ENCODE peak calls at places on chromosomes 5 and 9, in six cellular contexts. One of them, this sample, is unnamed.

GRCh38 chr5:91049800-91050199 is 333.3 kb downstream of the ARRDC3 start:
- DNase-seq in stomach: no peak
- DNase-seq in prostate gland: peak; percentile 20
- DNase-seq in IMR-90: peak; percentile 34
- DNase-seq in ovary: no peak
- DNase-seq in esophagus squamous epithelium: no peak
- DNase-seq in this sample: no peak

GRCh38 chr5:119191944-119192343 is 121.1 kb downstream of the DMXL1 start:
- DNase-seq in prostate gland: no peak
- DNase-seq in ovary: no peak
- DNase-seq in IMR-90: no peak
- DNase-seq in stomach: no peak
- DNase-seq in esophagus squamous epithelium: no peak
- DNase-seq in this sample: no peak

GRCh38 chr5:177453852-177454396 is 7.3 kb downstream of the PRR7 start:
- DNase-seq in prostate gland: no peak
- DNase-seq in ovary: no peak
- DNase-seq in IMR-90: no peak
- DNase-seq in esophagus squamous epithelium: no peak
- DNase-seq in stomach: no peak
- DNase-seq in this sample: no peak

GRCh38 chr5:153447534-153447933 is 42.9 kb upstream of the GRIA1 start:
- DNase-seq in stomach: no peak
- DNase-seq in IMR-90: no peak
- DNase-seq in prostate gland: no peak
- DNase-seq in esophagus squamous epithelium: no peak
- DNase-seq in ovary: no peak
- DNase-seq in this sample: no peak

GRCh38 chr5:77167695-77168111 is 42.8 kb upstream of the PDE8B start:
- DNase-seq in prostate gland: no peak
- DNase-seq in ovary: no peak
- DNase-seq in IMR-90: peak; percentile 92
- DNase-seq in esophagus squamous epithelium: no peak
- DNase-seq in stomach: no peak
- DNase-seq in this sample: no peak

GRCh38 chr9:127977877-127978647 is 2.7 kb downstream of the EEIG1 start:
- DNase-seq in prostate gland: no peak
- DNase-seq in stomach: peak; percentile 76
- DNase-seq in esophagus squamous epithelium: no peak
- DNase-seq in ovary: peak; percentile 68
- DNase-seq in IMR-90: peak; percentile 80
- DNase-seq in this sample: peak; percentile 53

GRCh38 chr5:118701796-118702195 is 286.6 kb downstream of the DTWD2 start:
- DNase-seq in stomach: no peak
- DNase-seq in prostate gland: no peak
- DNase-seq in esophagus squamous epithelium: no peak
- DNase-seq in ovary: no peak
- DNase-seq in IMR-90: no peak
- DNase-seq in this sample: no peak

GRCh38 chr5:34053133-34053532 is 10.1 kb upstream of the C1QTNF3 start:
- DNase-seq in ovary: no peak
- DNase-seq in IMR-90: peak; percentile 78
- DNase-seq in stomach: no peak
- DNase-seq in prostate gland: no peak
- DNase-seq in esophagus squamous epithelium: no peak
- DNase-seq in this sample: no peak

GRCh38 chr5:44808435-44809214 is at the start of gene MRPS30:
- DNase-seq in esophagus squamous epithelium: peak; percentile 68
- DNase-seq in IMR-90: peak; percentile 99
- DNase-seq in stomach: peak; percentile 91
- DNase-seq in prostate gland: peak; percentile 97
- DNase-seq in ovary: peak; percentile 87
- DNase-seq in this sample: peak; percentile 95

GRCh38 chr5:102596951-102597350 is 98.2 kb upstream of the SLCO6A1 start:
- DNase-seq in prostate gland: no peak
- DNase-seq in IMR-90: no peak
- DNase-seq in esophagus squamous epithelium: no peak
- DNase-seq in ovary: no peak
- DNase-seq in stomach: no peak
- DNase-seq in this sample: no peak

GRCh38 chr9:77865385-77865784 is 166.2 kb downstream of the GNAQ start:
- DNase-seq in IMR-90: no peak
- DNase-seq in stomach: peak; percentile 40
- DNase-seq in prostate gland: no peak
- DNase-seq in esophagus squamous epithelium: no peak
- DNase-seq in ovary: no peak
- DNase-seq in this sample: no peak

GRCh38 chr5:132406144-132406783 is 36.8 kb downstream of the SLC22A5 start:
- DNase-seq in prostate gland: no peak
- DNase-seq in stomach: no peak
- DNase-seq in esophagus squamous epithelium: no peak
- DNase-seq in ovary: no peak
- DNase-seq in IMR-90: no peak
- DNase-seq in this sample: no peak

GRCh38 chr5:14212838-14213237 is 69.7 kb downstream of the TRIO start:
- DNase-seq in stomach: no peak
- DNase-seq in IMR-90: no peak
- DNase-seq in esophagus squamous epithelium: no peak
- DNase-seq in ovary: no peak
- DNase-seq in prostate gland: no peak
- DNase-seq in this sample: no peak

GRCh38 chr5:122772446-122772845 is 2.4 kb upstream of the SNX2 start:
- DNase-seq in IMR-90: peak; percentile 38
- DNase-seq in ovary: no peak
- DNase-seq in stomach: no peak
- DNase-seq in esophagus squamous epithelium: no peak
- DNase-seq in prostate gland: no peak
- DNase-seq in this sample: no peak

GRCh38 chr9:82764270-82764669 is 298.7 kb downstream of the RASEF start:
- DNase-seq in IMR-90: no peak
- DNase-seq in ovary: no peak
- DNase-seq in prostate gland: no peak
- DNase-seq in esophagus squamous epithelium: no peak
- DNase-seq in stomach: no peak
- DNase-seq in this sample: no peak

GRCh38 chr5:129094087-129094923 is at the start of gene ISOC1:
- DNase-seq in stomach: peak; percentile 94
- DNase-seq in ovary: peak; percentile 94
- DNase-seq in IMR-90: peak; percentile 86
- DNase-seq in prostate gland: peak; percentile 91
- DNase-seq in esophagus squamous epithelium: peak; percentile 53
- DNase-seq in this sample: peak; percentile 78
- TF ChIP-seq POLR2A in stomach: peak; percentile 30
- TF ChIP-seq POLR2A in ovary: peak; percentile 50
- TF ChIP-seq POLR2A in IMR-90: peak; percentile 69
- TF ChIP-seq POLR2A in prostate gland: peak; percentile 90
- TF ChIP-seq POLR2A in esophagus squamous epithelium: peak; percentile 39
- TF ChIP-seq POLR2A in this sample: peak; percentile 87

GRCh38 chr9:95092321-95093072 is 225.0 kb downstream of the FANCC start:
- DNase-seq in prostate gland: no peak
- DNase-seq in ovary: no peak
- DNase-seq in esophagus squamous epithelium: no peak
- DNase-seq in IMR-90: peak; percentile 68
- DNase-seq in stomach: no peak
- DNase-seq in this sample: no peak

GRCh38 chr9:95089916-95090791 is 227.4 kb downstream of the FANCC start:
- DNase-seq in prostate gland: no peak
- DNase-seq in IMR-90: no peak
- DNase-seq in ovary: no peak
- DNase-seq in stomach: peak; percentile 64
- DNase-seq in esophagus squamous epithelium: no peak
- DNase-seq in this sample: no peak

GRCh38 chr9:95091574-95091970 is 225.9 kb downstream of the FANCC start:
- DNase-seq in esophagus squamous epithelium: no peak
- DNase-seq in prostate gland: no peak
- DNase-seq in IMR-90: peak; percentile 53
- DNase-seq in stomach: no peak
- DNase-seq in ovary: no peak
- DNase-seq in this sample: no peak

GRCh38 chr9:95090871-95091573 is 226.5 kb downstream of the FANCC start:
- DNase-seq in ovary: no peak
- DNase-seq in esophagus squamous epithelium: no peak
- DNase-seq in IMR-90: no peak
- DNase-seq in prostate gland: no peak
- DNase-seq in stomach: no peak
- DNase-seq in this sample: no peak

GRCh38 chr9:95091971-95092320 is 225.6 kb downstream of the FANCC start:
- DNase-seq in prostate gland: no peak
- DNase-seq in esophagus squamous epithelium: no peak
- DNase-seq in stomach: no peak
- DNase-seq in IMR-90: peak; percentile 44
- DNase-seq in ovary: no peak
- DNase-seq in this sample: no peak
- TF ChIP-seq POLR2A in prostate gland: no peak
- TF ChIP-seq POLR2A in esophagus squamous epithelium: no peak
- TF ChIP-seq POLR2A in stomach: no peak
- TF ChIP-seq POLR2A in IMR-90: no peak
- TF ChIP-seq POLR2A in ovary: no peak
- TF ChIP-seq POLR2A in this sample: no peak

DNA sequence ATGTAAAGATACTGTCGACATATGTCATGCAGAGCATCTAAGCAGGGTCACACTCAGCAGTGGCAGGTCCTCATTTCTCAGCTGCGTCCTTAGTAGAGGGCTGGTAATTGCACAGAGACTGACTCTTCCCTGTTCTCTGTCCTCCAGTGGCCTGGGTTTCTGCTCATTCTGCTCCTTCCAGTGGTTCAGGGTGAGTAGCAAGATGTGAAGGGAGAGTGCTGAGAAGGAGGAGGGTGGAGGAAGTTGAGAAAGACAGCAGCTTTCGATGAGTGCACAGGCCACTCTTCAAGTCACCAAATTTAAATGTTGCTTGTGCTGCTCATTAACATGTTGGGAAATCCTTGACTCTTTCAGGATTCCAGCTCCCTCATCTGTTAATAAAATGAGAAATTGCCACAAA is 203.9 kb downstream of the FBXL7 start:
- DNase-seq in prostate gland: no peak
- DNase-seq in IMR-90: no peak
- DNase-seq in stomach: no peak
- DNase-seq in ovary: no peak
- DNase-seq in esophagus squamous epithelium: no peak
- DNase-seq in this sample: no peak
- TF ChIP-seq POLR2A in prostate gland: no peak
- TF ChIP-seq POLR2A in IMR-90: no peak
- TF ChIP-seq POLR2A in stomach: no peak
- TF ChIP-seq POLR2A in ovary: no peak
- TF ChIP-seq POLR2A in esophagus squamous epithelium: no peak
- TF ChIP-seq POLR2A in this sample: no peak

GRCh38 chr5:52605317-52605991 is 182.3 kb upstream of the ITGA1 start:
- DNase-seq in prostate gland: no peak
- DNase-seq in IMR-90: no peak
- DNase-seq in ovary: no peak
- DNase-seq in esophagus squamous epithelium: no peak
- DNase-seq in stomach: no peak
- DNase-seq in this sample: no peak

GRCh38 chr5:52604151-52604550 is 183.6 kb upstream of the ITGA1 start:
- DNase-seq in stomach: no peak
- DNase-seq in prostate gland: no peak
- DNase-seq in esophagus squamous epithelium: no peak
- DNase-seq in ovary: no peak
- DNase-seq in IMR-90: no peak
- DNase-seq in this sample: no peak

GRCh38 chr5:52603742-52604141 is 184.0 kb upstream of the ITGA1 start:
- DNase-seq in esophagus squamous epithelium: no peak
- DNase-seq in prostate gland: no peak
- DNase-seq in IMR-90: no peak
- DNase-seq in stomach: no peak
- DNase-seq in ovary: no peak
- DNase-seq in this sample: no peak

GRCh38 chr5:52605992-52606321 is 181.8 kb upstream of the ITGA1 start:
- DNase-seq in IMR-90: no peak
- DNase-seq in esophagus squamous epithelium: no peak
- DNase-seq in ovary: no peak
- DNase-seq in stomach: no peak
- DNase-seq in prostate gland: no peak
- DNase-seq in this sample: no peak

GRCh38 chr5:52607425-52607824 is 180.3 kb upstream of the ITGA1 start:
- DNase-seq in ovary: no peak
- DNase-seq in esophagus squamous epithelium: no peak
- DNase-seq in stomach: no peak
- DNase-seq in IMR-90: no peak
- DNase-seq in prostate gland: no peak
- DNase-seq in this sample: no peak
- TF ChIP-seq POLR2A in ovary: no peak
- TF ChIP-seq POLR2A in esophagus squamous epithelium: no peak
- TF ChIP-seq POLR2A in stomach: no peak
- TF ChIP-seq POLR2A in IMR-90: no peak
- TF ChIP-seq POLR2A in prostate gland: no peak
- TF ChIP-seq POLR2A in this sample: no peak

DNA sequence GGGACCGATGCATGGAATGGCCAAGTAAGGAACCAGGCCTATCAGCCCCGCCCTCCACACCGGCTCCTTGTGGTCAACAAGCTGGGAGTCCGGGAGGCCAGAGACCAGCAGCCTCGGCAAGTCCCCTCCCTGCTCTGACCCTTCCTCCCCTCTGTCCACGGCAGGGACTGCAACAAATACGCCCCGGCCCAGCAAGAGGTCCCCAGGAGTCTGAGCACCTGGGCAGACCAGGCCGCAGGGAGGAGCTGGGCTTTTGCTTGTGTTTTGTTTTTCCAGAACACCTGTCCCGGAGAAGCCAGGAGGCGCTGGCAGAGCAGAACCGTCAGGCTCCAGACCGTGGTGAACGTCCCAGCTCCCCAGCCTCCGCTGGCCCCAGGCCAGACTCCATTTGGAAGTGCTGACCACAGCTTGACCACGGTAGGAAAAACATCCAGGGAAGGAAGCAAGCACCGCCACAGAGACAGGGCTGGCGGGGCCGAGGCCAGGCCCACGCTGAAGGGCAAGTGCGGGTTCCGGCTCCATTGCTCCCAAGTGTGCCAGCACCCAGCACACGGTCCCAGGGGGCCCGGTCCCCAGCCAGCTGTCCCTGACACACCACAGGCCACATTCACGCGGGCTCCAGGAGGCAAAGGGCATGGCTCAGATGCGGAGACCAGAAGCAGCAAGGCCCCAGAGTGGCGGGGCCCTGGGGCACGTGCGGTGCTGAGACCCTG is 56.6 kb downstream of the VAV2 start:
- DNase-seq in IMR-90: peak; percentile 70
- DNase-seq in esophagus squamous epithelium: no peak
- DNase-seq in prostate gland: no peak
- DNase-seq in ovary: peak; percentile 70
- DNase-seq in stomach: peak; percentile 79
- DNase-seq in this sample: peak; percentile 57
- TF ChIP-seq POLR2A in IMR-90: no peak
- TF ChIP-seq POLR2A in esophagus squamous epithelium: no peak
- TF ChIP-seq POLR2A in prostate gland: no peak
- TF ChIP-seq POLR2A in ovary: no peak
- TF ChIP-seq POLR2A in stomach: no peak
- TF ChIP-seq POLR2A in this sample: no peak